ENCODE peak calls at places on chromosomes 6 and 20, in six cellular contexts. Q, L, D, Y, V and O are unnamed samples.

GRCh38 chr20:58054744-58055373 is 173.6 kb downstream of the ANKRD60 start:
- DNase-seq in D (no peak), L (no peak), Q (no peak), V (no peak), Y (peak), O (no peak)

GRCh38 chr20:23269954-23270353 is 80.6 kb upstream of the NXT1 start:
- DNase-seq in L (no peak), V (no peak), D (no peak), Y (no peak), Q (peak), O (no peak)

GRCh38 chr6:129314575-129314974 is 395.4 kb downstream of the ARHGAP18 start:
- DNase-seq in L (no peak), Y (no peak), V (no peak), D (no peak), Q (no peak), O (no peak)

GRCh38 chr6:144087789-144088426 is 7.5 kb downstream of the SF3B5 start:
- DNase-seq in Y (no peak), L (no peak), Q (no peak), D (no peak), V (no peak), O (no peak)

GRCh38 chr6:35778437-35778836 is 2.0 kb downstream of the CLPSL2 start:
- DNase-seq in V (no peak), D (no peak), L (no peak), Q (no peak), Y (no peak), O (no peak)

GRCh38 chr6:76852776-76853175 is 610.5 kb downstream of the HTR1B start:
- DNase-seq in Q (peak), D (no peak), L (no peak), V (peak), Y (no peak), O (no peak)

GRCh38 chr6:158737710-158738615 is 81.2 kb downstream of the EZR start:
- DNase-seq in Q (peak), Y (peak), V (peak), D (no peak), L (no peak), O (no peak)

GRCh38 chr6:20575125-20575524 is 40.9 kb downstream of the CDKAL1 start:
- DNase-seq in L (no peak), Y (no peak), D (peak), Q (no peak), V (no peak), O (no peak)

GRCh38 chr6:129186988-129187387 is 304.1 kb downstream of the LAMA2 start:
- DNase-seq in Q (peak), D (no peak), V (peak), L (peak), Y (peak), O (peak)

GRCh38 chr6:112443666-112444065 is 96.5 kb downstream of the RFPL4B start:
- DNase-seq in Y (peak), Q (no peak), V (peak), D (peak), L (peak), O (peak)

GRCh38 chr6:126041516-126042447 is 55.4 kb downstream of the TRMT11 start:
- DNase-seq in V (peak), L (no peak), Q (no peak), D (no peak), Y (no peak), O (peak)

GRCh38 chr20:364905-365794 is 15.4 kb upstream of the TRIB3 start:
- DNase-seq in V (peak), Q (peak), Y (peak), L (no peak), D (no peak), O (no peak)

GRCh38 chr6:3165631-3166534 is 8.5 kb upstream of the TUBB2A start:
- DNase-seq in L (no peak), Y (no peak), D (no peak), V (peak), Q (peak), O (no peak)

GRCh38 chr6:116393430-116393829 is 22.7 kb downstream of the DSE start:
- DNase-seq in L (no peak), D (no peak), Q (no peak), V (no peak), Y (no peak), O (no peak)

GRCh38 chr6:41687501-41688175 is 47.8 kb downstream of the TFEB start:
- DNase-seq in V (no peak), Q (no peak), D (no peak), L (no peak), Y (no peak), O (no peak)

GRCh38 chr20:8757146-8757545 is 311.7 kb upstream of the PLCB4 start:
- DNase-seq in V (peak), L (peak), Q (peak), Y (peak), D (no peak), O (peak)

GRCh38 chr6:112936476-112936875 is 589.3 kb downstream of the RFPL4B start:
- DNase-seq in Q (no peak), D (no peak), Y (no peak), L (peak), V (peak), O (peak)

GRCh38 chr20:11204926-11205768 is 531.3 kb upstream of the JAG1 start:
- DNase-seq in L (no peak), Q (peak), D (peak), V (peak), Y (peak), O (peak)

GRCh38 chr6:36955136-36955535 is 598 bp downstream of the PI16 start:
- DNase-seq in L (no peak), Q (no peak), V (no peak), D (no peak), Y (no peak), O (no peak)

GRCh38 chr6:52511572-52512151 is 65.2 kb downstream of the TRAM2 start:
- DNase-seq in Y (peak), D (no peak), Q (peak), V (peak), L (no peak), O (no peak)

GRCh38 chr6:31918069-31918725 is 9.3 kb upstream of the C2 start:
- DNase-seq in D (no peak), V (no peak), Y (no peak), Q (no peak), L (no peak), O (no peak)

GRCh38 chr6:143221723-143222122 is 161.0 kb downstream of the AIG1 start:
- DNase-seq in V (no peak), Y (no peak), Q (no peak), L (no peak), D (no peak), O (no peak)

GRCh38 chr6:621916-622315 is 35.0 kb downstream of the HUS1B start:
- DNase-seq in Q (no peak), D (no peak), Y (no peak), V (no peak), L (no peak), O (no peak)

GRCh38 chr6:71387179-71387578 is 98.6 kb downstream of the OGFRL1 start:
- DNase-seq in Q (no peak), L (no peak), D (no peak), Y (no peak), V (peak), O (no peak)

GRCh38 chr6:131949909-131950766 is 1.0 kb downstream of the CCN2 start:
- DNase-seq in D (peak), Y (peak), L (peak), Q (peak), V (peak), O (peak)

GRCh38 chr20:35954907-35955251 is 577 bp upstream of the SCAND1 start:
- DNase-seq in Q (peak), D (no peak), L (no peak), V (peak), Y (peak), O (no peak)

GRCh38 chr6:158060447-158061360 is 79.0 kb downstream of the SYNJ2 start:
- DNase-seq in V (peak), L (peak), Y (peak), Q (peak), D (peak), O (no peak)

GRCh38 chr6:19279137-19279747 is 557.9 kb upstream of the ID4 start:
- DNase-seq in L (no peak), V (no peak), D (no peak), Q (no peak), Y (no peak), O (no peak)

GRCh38 chr6:122482750-122483080 is 11.1 kb upstream of the SERINC1 start:
- DNase-seq in D (no peak), Y (no peak), V (no peak), L (no peak), Q (no peak), O (no peak)

GRCh38 chr6:88808381-88808780 is 155.0 kb downstream of the RNGTT start:
- DNase-seq in D (no peak), Q (no peak), V (no peak), Y (no peak), L (no peak), O (no peak)

GRCh38 chr20:20795119-20795518 is 82.7 kb upstream of the RALGAPA2 start:
- DNase-seq in Y (no peak), D (no peak), Q (no peak), L (no peak), V (no peak), O (no peak)

GRCh38 chr6:80348263-80348662 is 241.8 kb downstream of the BCKDHB start:
- DNase-seq in D (no peak), L (no peak), Y (no peak), V (peak), Q (peak), O (no peak)

GRCh38 chr6:115932481-115932880 is 128.2 kb downstream of the FRK start:
- DNase-seq in L (no peak), Q (peak), V (peak), D (no peak), Y (peak), O (peak)

GRCh38 chr20:4835244-4836177 is 113.8 kb downstream of the PRND start:
- DNase-seq in D (no peak), L (no peak), Y (peak), V (peak), Q (no peak), O (no peak)

GRCh38 chr6:11621119-11621518 is 83.6 kb downstream of the TMEM170B start:
- DNase-seq in D (no peak), Y (no peak), Q (no peak), L (no peak), V (no peak), O (no peak)

GRCh38 chr6:139738801-139739490 is 364.5 kb upstream of the CITED2 start:
- DNase-seq in D (no peak), V (no peak), Y (no peak), Q (no peak), L (no peak), O (no peak)

GRCh38 chr20:29744071-29744470 is 1513.4 kb upstream of the DEFB115 start:
- DNase-seq in L (no peak), D (no peak), Y (no peak), Q (no peak), V (no peak), O (no peak)

GRCh38 chr6:85347787-85348186 is 102.1 kb upstream of the NT5E start:
- DNase-seq in Y (no peak), V (no peak), Q (no peak), L (no peak), D (no peak), O (no peak)

GRCh38 chr20:53678990-53679596 is 85.5 kb upstream of the ZNF217 start:
- DNase-seq in V (no peak), L (no peak), Y (no peak), D (no peak), Q (no peak), O (no peak)
- H3K4me3 ChIP-seq in V (no peak), L (no peak), Y (no peak), D (no peak), Q (no peak), O (no peak)

GRCh38 chr6:155107432-155108069 is 112.4 kb downstream of the TIAM2 start:
- DNase-seq in V (no peak), Y (peak), L (no peak), D (no peak), Q (no peak), O (no peak)
- H3K4me3 ChIP-seq in V (no peak), Y (peak), L (no peak), D (no peak), Q (no peak), O (no peak)

DNA sequence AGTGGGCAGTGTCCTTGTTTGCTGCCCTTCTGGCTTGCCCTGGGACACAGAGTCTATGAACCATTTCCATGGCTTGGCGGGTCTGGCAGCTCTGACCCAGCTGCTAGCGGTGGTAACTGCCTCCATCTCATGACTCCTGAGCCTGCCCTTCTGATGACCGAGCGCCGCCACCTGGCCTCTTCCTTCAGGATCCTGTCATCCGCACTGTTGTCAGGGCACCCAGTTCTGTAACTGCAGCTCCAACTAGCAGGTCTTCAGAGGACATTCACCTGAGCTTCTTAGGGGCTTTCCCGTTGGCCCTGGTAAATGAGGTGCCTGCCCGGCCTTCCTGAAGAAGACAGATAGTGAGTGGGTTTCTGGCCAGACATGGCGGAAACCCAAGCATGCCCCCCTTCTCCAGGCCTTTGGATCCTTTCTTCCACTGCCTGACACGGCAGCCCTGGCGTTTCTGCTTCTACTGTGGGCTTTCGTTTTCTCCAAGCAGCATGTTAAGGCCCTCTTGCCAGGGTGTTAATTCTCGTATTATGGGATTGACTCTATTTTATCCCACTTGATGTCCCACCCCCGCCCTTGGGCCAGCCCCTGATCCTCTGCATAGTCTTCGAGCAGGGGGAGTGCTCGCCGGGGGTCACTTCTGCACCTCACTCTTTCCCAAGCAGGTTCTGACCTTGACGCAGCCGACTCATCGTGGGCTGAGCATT is 24.7 kb downstream of the PACSIN1 start:
- DNase-seq in Q (no peak), Y (no peak), L (no peak), D (no peak), V (no peak), O (no peak)
- H3K4me3 ChIP-seq in Q (no peak), Y (no peak), L (no peak), D (no peak), V (no peak), O (no peak)

GRCh38 chr20:25489221-25489863 is 81.9 kb downstream of the GINS1 start:
- DNase-seq in V (no peak), Q (no peak), L (no peak), Y (no peak), D (no peak), O (no peak)
- H3K4me3 ChIP-seq in V (no peak), Q (no peak), L (no peak), Y (no peak), D (no peak), O (no peak)

GRCh38 chr20:56558968-56559367 is 25.9 kb downstream of the FAM209B start:
- DNase-seq in V (no peak), Y (no peak), D (no peak), Q (no peak), L (no peak), O (no peak)

GRCh38 chr20:56552911-56553629 is 20.0 kb downstream of the FAM209B start:
- DNase-seq in Y (no peak), L (no peak), Q (no peak), V (no peak), D (no peak), O (no peak)

GRCh38 chr20:56551571-56551970 is 18.5 kb downstream of the FAM209B start:
- DNase-seq in V (no peak), Q (no peak), Y (no peak), L (no peak), D (no peak), O (no peak)

GRCh38 chr20:56554869-56555268 is 21.8 kb downstream of the FAM209B start:
- DNase-seq in V (peak), D (no peak), Q (peak), Y (peak), L (peak), O (peak)
- H3K4me3 ChIP-seq in V (no peak), D (no peak), Q (no peak), Y (no peak), L (no peak), O (no peak)

DNA sequence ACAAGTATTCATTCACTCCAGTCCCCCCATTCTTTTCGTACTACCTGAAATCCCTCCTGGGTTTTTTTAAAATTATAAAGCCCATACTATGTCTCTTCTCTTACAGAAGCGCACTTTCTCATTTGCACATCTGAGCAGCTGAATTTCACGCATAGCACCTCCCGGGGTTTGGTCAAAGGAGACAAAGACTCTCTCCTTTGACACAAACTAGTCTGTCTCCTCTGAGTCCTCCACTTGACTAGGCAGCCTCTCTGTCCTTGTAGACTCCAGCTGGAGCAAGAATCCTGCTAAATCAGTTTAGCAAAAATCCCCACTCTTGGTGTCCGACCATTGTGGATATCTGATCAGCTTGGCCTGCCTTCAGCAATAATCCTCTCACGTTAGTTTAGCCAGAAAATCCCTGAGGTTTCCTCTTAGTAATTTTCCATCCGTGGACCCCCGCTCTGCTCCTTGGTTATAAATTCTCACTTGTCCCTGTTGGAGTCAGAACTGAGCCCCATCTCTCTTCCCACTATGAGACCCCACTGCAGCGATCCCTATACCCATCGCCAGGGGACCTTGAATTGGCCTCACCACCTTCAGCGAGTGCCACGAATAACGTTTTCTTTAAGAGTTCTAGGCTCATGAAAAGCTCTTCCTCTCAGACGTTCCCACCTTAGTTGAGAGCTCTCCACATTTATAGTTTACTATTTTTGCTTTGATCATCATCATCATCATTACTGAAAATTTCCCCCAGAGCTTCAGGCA is 29.0 kb downstream of the PDYN start:
- DNase-seq in Q (no peak), V (no peak), L (no peak), D (no peak), Y (no peak), O (no peak)
- H3K4me3 ChIP-seq in Q (no peak), V (no peak), L (no peak), D (no peak), Y (no peak), O (peak)

DNA sequence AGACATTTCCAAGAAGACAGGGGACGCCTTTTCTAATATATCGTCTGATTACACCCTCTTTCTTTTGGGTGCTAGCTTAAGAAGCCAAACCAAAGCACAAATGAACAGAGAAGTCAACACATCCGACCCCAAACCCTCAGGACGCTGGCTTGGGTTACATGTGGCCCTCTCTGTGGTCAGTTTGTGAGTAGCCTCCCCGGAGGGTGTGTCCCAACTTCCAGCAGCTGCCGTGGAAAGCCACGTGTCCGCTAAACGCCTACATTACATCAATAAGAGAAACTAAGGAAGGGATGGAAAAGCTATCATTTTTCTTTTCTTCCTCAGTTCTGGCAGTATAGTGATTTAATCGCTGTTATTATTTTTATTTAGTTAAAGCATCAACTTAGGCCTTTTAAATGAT is 487 bp upstream of the BMP6 start:
- DNase-seq in V (no peak), Q (no peak), L (no peak), D (no peak), Y (no peak), O (no peak)
- H3K4me3 ChIP-seq in V (no peak), Q (peak), L (peak), D (no peak), Y (peak), O (no peak)

DNA sequence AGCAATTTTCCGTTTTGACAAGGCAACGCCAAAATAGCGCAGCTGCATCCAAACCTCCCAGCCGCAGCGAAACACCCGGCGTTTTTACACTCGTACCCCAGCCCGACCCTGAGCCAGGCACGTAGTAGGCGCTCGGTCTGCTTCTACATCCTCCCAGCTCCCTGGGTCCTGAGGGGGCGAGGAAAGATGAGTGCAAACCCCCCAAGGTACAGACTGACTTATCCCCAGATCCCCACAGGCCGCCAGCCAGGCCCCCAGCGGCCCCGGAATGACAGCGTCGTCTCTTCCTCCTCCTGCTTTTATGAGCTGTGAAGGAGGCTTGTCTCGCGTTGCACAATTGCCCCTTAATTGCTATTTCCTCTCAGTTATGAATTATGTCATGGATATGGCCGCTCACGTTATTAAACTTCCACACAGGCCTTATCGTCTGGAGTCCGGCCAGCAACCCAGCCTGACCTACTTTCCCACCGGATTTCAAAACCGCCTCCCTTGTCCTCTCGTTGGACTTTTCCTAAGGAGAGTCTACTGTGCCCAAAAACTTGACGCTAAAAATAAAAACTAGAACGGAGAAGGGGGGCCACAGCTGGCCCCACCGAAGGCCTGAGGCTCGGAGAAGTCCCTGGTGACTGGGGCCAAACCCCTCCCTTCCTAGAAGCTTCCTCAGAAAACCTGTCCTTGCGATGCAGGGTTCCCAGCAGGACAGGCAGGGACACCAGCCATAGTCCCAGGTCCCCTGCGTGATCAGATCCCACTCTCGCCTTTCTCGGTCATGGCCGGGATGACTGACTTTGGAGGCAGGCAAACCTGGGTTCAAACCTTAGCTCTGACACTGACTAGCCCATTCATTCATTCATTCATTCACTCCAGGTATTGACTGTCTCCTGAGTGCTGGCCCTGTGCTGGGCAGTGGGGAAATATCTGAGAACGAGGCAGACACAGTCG is 130.9 kb upstream of the PTPN1 start:
- DNase-seq in Y (no peak), D (peak), Q (peak), L (peak), V (peak), O (peak)
- H3K4me3 ChIP-seq in Y (no peak), D (no peak), Q (no peak), L (no peak), V (no peak), O (no peak)

GRCh38 chr6:44002591-44003344 is 124.5 kb downstream of the MRPL14 start:
- DNase-seq in V (peak), Q (peak), Y (no peak), L (no peak), D (peak), O (no peak)
- H3K4me3 ChIP-seq in V (peak), Q (peak), Y (no peak), L (peak), D (no peak), O (peak)